ENCODE peak calls at places on chromosomes 11 and 22, in seven cellular contexts. One of them, this sample, is unnamed.
A peak's percentile ranks its signal among the peaks of the same experiment; 100 is the strongest.

GRCh38 chr11:75689861-75690641 is 21.2 kb upstream of the MAP6 start:
- DNase-seq in Karpas-422: no peak
- DNase-seq in tibial artery: no peak
- DNase-seq in mucosa of descending colon: no peak
- DNase-seq in Peyer's patch: no peak
- DNase-seq in right lobe of liver: no peak
- DNase-seq in naive thymus-derived CD4-positive, alpha-beta T cell: no peak
- DNase-seq in this sample: no peak

GRCh38 chr11:130798280-130798679 is 118.0 kb downstream of the SNX19 start:
- DNase-seq in right lobe of liver: no peak
- DNase-seq in naive thymus-derived CD4-positive, alpha-beta T cell: no peak
- DNase-seq in Peyer's patch: no peak
- DNase-seq in Karpas-422: no peak
- DNase-seq in tibial artery: no peak
- DNase-seq in mucosa of descending colon: no peak
- DNase-seq in this sample: no peak

GRCh38 chr11:116986521-116987105 is 111.6 kb downstream of the SIK3 start:
- DNase-seq in naive thymus-derived CD4-positive, alpha-beta T cell: no peak
- DNase-seq in mucosa of descending colon: no peak
- DNase-seq in Peyer's patch: no peak
- DNase-seq in Karpas-422: no peak
- DNase-seq in right lobe of liver: no peak
- DNase-seq in tibial artery: no peak
- DNase-seq in this sample: peak; percentile 20

GRCh38 chr22:45455212-45455611 is 41.7 kb downstream of the RIBC2 start:
- DNase-seq in mucosa of descending colon: no peak
- DNase-seq in Peyer's patch: no peak
- DNase-seq in right lobe of liver: no peak
- DNase-seq in tibial artery: no peak
- DNase-seq in Karpas-422: no peak
- DNase-seq in naive thymus-derived CD4-positive, alpha-beta T cell: no peak
- DNase-seq in this sample: no peak

GRCh38 chr11:65124480-65125196 is 2.5 kb downstream of the MRPL49 start:
- DNase-seq in mucosa of descending colon: no peak
- DNase-seq in naive thymus-derived CD4-positive, alpha-beta T cell: no peak
- DNase-seq in Peyer's patch: no peak
- DNase-seq in Karpas-422: no peak
- DNase-seq in tibial artery: no peak
- DNase-seq in right lobe of liver: no peak
- DNase-seq in this sample: no peak

GRCh38 chr11:101096036-101096704 is 33.4 kb downstream of the PGR start:
- DNase-seq in mucosa of descending colon: no peak
- DNase-seq in tibial artery: no peak
- DNase-seq in Peyer's patch: no peak
- DNase-seq in naive thymus-derived CD4-positive, alpha-beta T cell: no peak
- DNase-seq in Karpas-422: no peak
- DNase-seq in right lobe of liver: no peak
- DNase-seq in this sample: no peak

GRCh38 chr11:85665756-85666155 is 827 bp upstream of the CREBZF start:
- DNase-seq in right lobe of liver: no peak
- DNase-seq in Peyer's patch: no peak
- DNase-seq in Karpas-422: no peak
- DNase-seq in naive thymus-derived CD4-positive, alpha-beta T cell: no peak
- DNase-seq in mucosa of descending colon: no peak
- DNase-seq in tibial artery: no peak
- DNase-seq in this sample: no peak

GRCh38 chr11:9265211-9266131 is at the start of gene DENND5A:
- DNase-seq in right lobe of liver: peak; percentile 90
- DNase-seq in mucosa of descending colon: peak; percentile 81
- DNase-seq in Peyer's patch: peak; percentile 74
- DNase-seq in tibial artery: peak; percentile 81
- DNase-seq in Karpas-422: peak; percentile 86
- DNase-seq in naive thymus-derived CD4-positive, alpha-beta T cell: peak; percentile 65
- DNase-seq in this sample: peak; percentile 32

GRCh38 chr11:45858751-45859398 is 11.6 kb downstream of the CRY2 start:
- DNase-seq in naive thymus-derived CD4-positive, alpha-beta T cell: no peak
- DNase-seq in Peyer's patch: no peak
- DNase-seq in mucosa of descending colon: no peak
- DNase-seq in right lobe of liver: no peak
- DNase-seq in tibial artery: no peak
- DNase-seq in Karpas-422: no peak
- DNase-seq in this sample: no peak

GRCh38 chr22:35555351-35555915 is 14.8 kb downstream of the RASD2 start:
- DNase-seq in mucosa of descending colon: no peak
- DNase-seq in Peyer's patch: no peak
- DNase-seq in tibial artery: no peak
- DNase-seq in right lobe of liver: no peak
- DNase-seq in Karpas-422: no peak
- DNase-seq in naive thymus-derived CD4-positive, alpha-beta T cell: no peak
- DNase-seq in this sample: no peak

GRCh38 chr22:46104881-46105493 is 45.3 kb upstream of the PPARA start:
- DNase-seq in right lobe of liver: no peak
- DNase-seq in tibial artery: no peak
- DNase-seq in mucosa of descending colon: no peak
- DNase-seq in Peyer's patch: no peak
- DNase-seq in naive thymus-derived CD4-positive, alpha-beta T cell: no peak
- DNase-seq in Karpas-422: no peak
- DNase-seq in this sample: no peak

GRCh38 chr11:85937838-85938237 is 82.7 kb downstream of the CCDC83 start:
- DNase-seq in tibial artery: no peak
- DNase-seq in Karpas-422: no peak
- DNase-seq in Peyer's patch: no peak
- DNase-seq in naive thymus-derived CD4-positive, alpha-beta T cell: no peak
- DNase-seq in right lobe of liver: no peak
- DNase-seq in mucosa of descending colon: no peak
- DNase-seq in this sample: no peak

GRCh38 chr11:102384419-102385052 is 37.5 kb downstream of the BIRC2 start:
- DNase-seq in mucosa of descending colon: no peak
- DNase-seq in tibial artery: no peak
- DNase-seq in naive thymus-derived CD4-positive, alpha-beta T cell: no peak
- DNase-seq in Peyer's patch: no peak
- DNase-seq in Karpas-422: no peak
- DNase-seq in right lobe of liver: no peak
- DNase-seq in this sample: no peak

GRCh38 chr11:32043737-32044515 is 46.9 kb upstream of the RCN1 start:
- DNase-seq in Karpas-422: no peak
- DNase-seq in mucosa of descending colon: no peak
- DNase-seq in right lobe of liver: no peak
- DNase-seq in Peyer's patch: no peak
- DNase-seq in naive thymus-derived CD4-positive, alpha-beta T cell: no peak
- DNase-seq in tibial artery: no peak
- DNase-seq in this sample: no peak

GRCh38 chr22:28930357-28931007 is 47.1 kb downstream of the ZNRF3 start:
- DNase-seq in tibial artery: no peak
- DNase-seq in right lobe of liver: no peak
- DNase-seq in Peyer's patch: no peak
- DNase-seq in mucosa of descending colon: no peak
- DNase-seq in Karpas-422: peak; percentile 83
- DNase-seq in naive thymus-derived CD4-positive, alpha-beta T cell: no peak
- DNase-seq in this sample: no peak

GRCh38 chr11:15897211-15897960 is 459.0 kb downstream of the SOX6 start:
- DNase-seq in Peyer's patch: no peak
- DNase-seq in Karpas-422: no peak
- DNase-seq in tibial artery: no peak
- DNase-seq in right lobe of liver: no peak
- DNase-seq in naive thymus-derived CD4-positive, alpha-beta T cell: no peak
- DNase-seq in mucosa of descending colon: no peak
- DNase-seq in this sample: no peak

GRCh38 chr11:79119491-79120284 is 321.1 kb downstream of the TENM4 start:
- DNase-seq in tibial artery: no peak
- DNase-seq in mucosa of descending colon: no peak
- DNase-seq in right lobe of liver: no peak
- DNase-seq in Peyer's patch: no peak
- DNase-seq in Karpas-422: no peak
- DNase-seq in naive thymus-derived CD4-positive, alpha-beta T cell: no peak
- DNase-seq in this sample: no peak

GRCh38 chr22:46649176-46650077 is 29.2 kb downstream of the GRAMD4 start:
- DNase-seq in mucosa of descending colon: no peak
- DNase-seq in Karpas-422: no peak
- DNase-seq in naive thymus-derived CD4-positive, alpha-beta T cell: no peak
- DNase-seq in Peyer's patch: no peak
- DNase-seq in tibial artery: no peak
- DNase-seq in right lobe of liver: peak; percentile 85
- DNase-seq in this sample: no peak

GRCh38 chr11:1307998-1308744 is 1.3 kb downstream of the TOLLIP start:
- DNase-seq in Peyer's patch: no peak
- DNase-seq in tibial artery: no peak
- DNase-seq in Karpas-422: no peak
- DNase-seq in mucosa of descending colon: peak; percentile 36
- DNase-seq in naive thymus-derived CD4-positive, alpha-beta T cell: no peak
- DNase-seq in right lobe of liver: peak; percentile 89
- DNase-seq in this sample: no peak
- H3K4me1 ChIP-seq in Peyer's patch: peaks cover 31% of the 10 kb centered on the region
- H3K4me1 ChIP-seq in tibial artery: peaks cover 54% of the 10 kb centered on the region
- H3K4me1 ChIP-seq in Karpas-422: peaks cover 28% of the 10 kb centered on the region
- H3K4me1 ChIP-seq in mucosa of descending colon: peaks cover 52% of the 10 kb centered on the region
- H3K4me1 ChIP-seq in naive thymus-derived CD4-positive, alpha-beta T cell: peaks cover 31% of the 10 kb centered on the region
- H3K4me1 ChIP-seq in right lobe of liver: no peaks in the 10 kb centered on the region
- H3K4me1 ChIP-seq in this sample: peaks cover 45% of the 10 kb centered on the region

GRCh38 chr11:66715346-66716085 is 13.5 kb downstream of the SPTBN2 start:
- DNase-seq in Peyer's patch: peak; percentile 28
- DNase-seq in mucosa of descending colon: no peak
- DNase-seq in right lobe of liver: no peak
- DNase-seq in tibial artery: no peak
- DNase-seq in Karpas-422: no peak
- DNase-seq in naive thymus-derived CD4-positive, alpha-beta T cell: no peak
- DNase-seq in this sample: no peak
- H3K36me3 ChIP-seq in Peyer's patch: no peaks in the 10 kb centered on the region
- H3K36me3 ChIP-seq in mucosa of descending colon: no peaks in the 10 kb centered on the region
- H3K36me3 ChIP-seq in right lobe of liver: peaks cover 13% of the 10 kb centered on the region
- H3K36me3 ChIP-seq in tibial artery: peaks cover 4% of the 10 kb centered on the region
- H3K36me3 ChIP-seq in Karpas-422: no peaks in the 10 kb centered on the region
- H3K36me3 ChIP-seq in naive thymus-derived CD4-positive, alpha-beta T cell: no peaks in the 10 kb centered on the region
- H3K36me3 ChIP-seq in this sample: no peaks in the 10 kb centered on the region

DNA sequence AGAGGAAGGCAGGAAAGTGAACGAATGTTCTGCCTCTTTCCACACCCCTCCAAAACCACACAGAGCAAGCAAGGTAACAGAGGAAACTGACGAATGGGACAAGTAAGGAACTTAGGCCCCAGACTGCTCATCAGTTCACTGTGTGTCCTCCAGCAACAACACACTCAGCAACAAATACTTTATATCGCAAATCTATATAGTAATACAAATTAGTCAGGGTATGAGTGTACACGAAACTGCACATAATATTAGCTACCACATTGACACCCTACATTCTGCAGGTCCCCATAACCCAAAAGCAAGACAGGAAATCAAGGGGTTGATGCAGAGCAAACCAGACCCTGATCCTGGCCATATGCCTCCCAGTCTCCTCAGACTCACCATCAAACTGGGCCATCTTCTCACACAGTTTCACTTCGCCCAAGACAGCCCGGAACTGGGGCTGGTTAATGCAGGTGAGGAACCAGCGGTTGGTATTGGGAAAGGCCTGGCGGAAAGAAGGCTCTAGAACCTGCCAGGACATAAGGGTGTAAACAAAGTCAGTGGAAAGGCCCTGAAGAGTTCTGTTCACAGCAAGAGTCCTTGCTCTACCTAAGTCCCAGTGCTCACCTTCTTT is 6.6 kb downstream of the EEF1G start:
- DNase-seq in Peyer's patch: no peak
- DNase-seq in Karpas-422: no peak
- DNase-seq in mucosa of descending colon: no peak
- DNase-seq in right lobe of liver: no peak
- DNase-seq in naive thymus-derived CD4-positive, alpha-beta T cell: no peak
- DNase-seq in tibial artery: no peak
- DNase-seq in this sample: no peak
- H3K4me1 ChIP-seq in Peyer's patch: no peaks in the 10 kb centered on the region
- H3K4me1 ChIP-seq in Karpas-422: peaks cover 5% of the 10 kb centered on the region
- H3K4me1 ChIP-seq in mucosa of descending colon: peaks cover 2% of the 10 kb centered on the region
- H3K4me1 ChIP-seq in right lobe of liver: no peaks in the 10 kb centered on the region
- H3K4me1 ChIP-seq in naive thymus-derived CD4-positive, alpha-beta T cell: peaks cover under 1% of the 10 kb centered on the region
- H3K4me1 ChIP-seq in tibial artery: peaks cover 14% of the 10 kb centered on the region
- H3K4me1 ChIP-seq in this sample: peaks cover 38% of the 10 kb centered on the region

GRCh38 chr11:47280099-47280498 is 10.2 kb downstream of the MADD start:
- DNase-seq in tibial artery: no peak
- DNase-seq in naive thymus-derived CD4-positive, alpha-beta T cell: no peak
- DNase-seq in mucosa of descending colon: no peak
- DNase-seq in Karpas-422: no peak
- DNase-seq in right lobe of liver: no peak
- DNase-seq in Peyer's patch: no peak
- DNase-seq in this sample: no peak
- H3K36me3 ChIP-seq in tibial artery: peaks cover 100% of the 10 kb centered on the region
- H3K36me3 ChIP-seq in naive thymus-derived CD4-positive, alpha-beta T cell: peaks cover 69% of the 10 kb centered on the region
- H3K36me3 ChIP-seq in mucosa of descending colon: peaks cover 37% of the 10 kb centered on the region
- H3K36me3 ChIP-seq in Karpas-422: peaks cover 43% of the 10 kb centered on the region
- H3K36me3 ChIP-seq in right lobe of liver: peaks cover 63% of the 10 kb centered on the region
- H3K36me3 ChIP-seq in Peyer's patch: peaks cover 3% of the 10 kb centered on the region
- H3K36me3 ChIP-seq in this sample: peaks cover 85% of the 10 kb centered on the region

GRCh38 chr22:38081941-38082828 is 1.8 kb downstream of the SLC16A8 start:
- DNase-seq in tibial artery: no peak
- DNase-seq in Karpas-422: no peak
- DNase-seq in mucosa of descending colon: no peak
- DNase-seq in right lobe of liver: peak; percentile 45
- DNase-seq in Peyer's patch: no peak
- DNase-seq in naive thymus-derived CD4-positive, alpha-beta T cell: no peak
- DNase-seq in this sample: no peak

GRCh38 chr22:38081636-38081940 is 2.4 kb downstream of the SLC16A8 start:
- DNase-seq in tibial artery: no peak
- DNase-seq in mucosa of descending colon: no peak
- DNase-seq in Peyer's patch: no peak
- DNase-seq in Karpas-422: no peak
- DNase-seq in naive thymus-derived CD4-positive, alpha-beta T cell: no peak
- DNase-seq in right lobe of liver: no peak
- DNase-seq in this sample: no peak

GRCh38 chr22:38083931-38084631 is at the start of gene SLC16A8:
- DNase-seq in Peyer's patch: no peak
- DNase-seq in Karpas-422: no peak
- DNase-seq in mucosa of descending colon: no peak
- DNase-seq in tibial artery: no peak
- DNase-seq in right lobe of liver: no peak
- DNase-seq in naive thymus-derived CD4-positive, alpha-beta T cell: no peak
- DNase-seq in this sample: no peak

GRCh38 chr22:38085056-38085455 is 1.1 kb upstream of the SLC16A8 start:
- DNase-seq in Karpas-422: no peak
- DNase-seq in naive thymus-derived CD4-positive, alpha-beta T cell: no peak
- DNase-seq in mucosa of descending colon: no peak
- DNase-seq in right lobe of liver: no peak
- DNase-seq in tibial artery: no peak
- DNase-seq in Peyer's patch: no peak
- DNase-seq in this sample: no peak

GRCh38 chr22:38082986-38083710 is 836 bp downstream of the SLC16A8 start:
- DNase-seq in Karpas-422: no peak
- DNase-seq in Peyer's patch: no peak
- DNase-seq in mucosa of descending colon: no peak
- DNase-seq in naive thymus-derived CD4-positive, alpha-beta T cell: no peak
- DNase-seq in right lobe of liver: no peak
- DNase-seq in tibial artery: no peak
- DNase-seq in this sample: no peak
- H3K4me1 ChIP-seq in Karpas-422: no peaks in the 10 kb centered on the region
- H3K4me1 ChIP-seq in Peyer's patch: peaks cover 4% of the 10 kb centered on the region
- H3K4me1 ChIP-seq in mucosa of descending colon: peaks cover 20% of the 10 kb centered on the region
- H3K4me1 ChIP-seq in naive thymus-derived CD4-positive, alpha-beta T cell: peaks cover 3% of the 10 kb centered on the region
- H3K4me1 ChIP-seq in right lobe of liver: no peaks in the 10 kb centered on the region
- H3K4me1 ChIP-seq in tibial artery: peaks cover 23% of the 10 kb centered on the region
- H3K4me1 ChIP-seq in this sample: peaks cover 14% of the 10 kb centered on the region